ENCODE peak calls at places on chromosomes 3 and 15, in ten cellular contexts. U, M, S, C, P, F, R, J, T and D are unnamed samples.

GRCh38 chr15:68583936-68584703 is 5.3 kb downstream of the CORO2B start:
- DNase-seq in P (no peak), F (no peak), J (no peak), C (no peak), S (no peak), U (no peak), R (no peak), T (no peak), M (no peak), D (no peak)

GRCh38 chr3:42739401-42740158 is 33.5 kb downstream of the CCDC13 start:
- DNase-seq in T (no peak), P (no peak), M (no peak), U (no peak), S (no peak), C (no peak), R (no peak), J (peak; percentile 19), F (no peak), D (no peak)

GRCh38 chr3:11826628-11827265 is 19.9 kb downstream of the TAMM41 start:
- DNase-seq in M (no peak), C (no peak), F (no peak), P (no peak), R (peak; percentile 79), J (no peak), U (no peak), T (no peak), S (peak; percentile 14), D (no peak)

GRCh38 chr3:43997788-43998373 is 243.8 kb upstream of the TOPAZ1 start:
- DNase-seq in F (no peak), T (no peak), P (peak; percentile 52), R (no peak), J (no peak), C (peak; percentile 52), M (peak; percentile 59), U (no peak), S (peak; percentile 22), D (peak; percentile 68)

GRCh38 chr15:63912061-63912615 is 78.4 kb upstream of the HERC1 start:
- DNase-seq in T (no peak), U (no peak), F (no peak), S (no peak), M (no peak), J (no peak), P (no peak), C (no peak), R (no peak), D (no peak)

GRCh38 chr15:41562784-41563198 is 3.8 kb downstream of the TYRO3 start:
- DNase-seq in C (no peak), T (no peak), M (no peak), F (no peak), R (peak; percentile 37), J (no peak), S (no peak), U (peak; percentile 76), P (peak; percentile 48), D (no peak)

GRCh38 chr3:14169871-14170270 is 8.5 kb downstream of the XPC start:
- DNase-seq in M (no peak), F (no peak), C (no peak), R (peak; percentile 18), T (no peak), P (no peak), S (no peak), U (no peak), J (no peak), D (no peak)

GRCh38 chr15:51079226-51079625 is 15.5 kb downstream of the TNFAIP8L3 start:
- DNase-seq in T (no peak), M (no peak), S (no peak), J (no peak), U (no peak), F (no peak), C (peak; percentile 32), P (no peak), R (no peak), D (no peak)

GRCh38 chr15:78955355-78955754 is 10.5 kb upstream of the CTSH start:
- DNase-seq in T (no peak), C (no peak), R (no peak), M (no peak), P (no peak), F (no peak), U (no peak), J (no peak), S (no peak), D (no peak)

GRCh38 chr15:52783929-52784798 is 6.0 kb downstream of the ONECUT1 start:
- DNase-seq in S (peak; percentile 27), U (no peak), P (peak; percentile 90), J (no peak), R (no peak), T (peak; percentile 82), F (peak; percentile 59), M (peak; percentile 87), C (peak; percentile 79), D (peak; percentile 92)

GRCh38 chr15:52785672-52786406 is 4.3 kb downstream of the ONECUT1 start:
- DNase-seq in F (peak; percentile 84), U (no peak), S (no peak), T (no peak), J (no peak), R (no peak), P (peak; percentile 44), M (peak; percentile 41), C (peak; percentile 38), D (peak; percentile 59)

GRCh38 chr15:52786436-52787122 is 3.6 kb downstream of the ONECUT1 start:
- DNase-seq in J (no peak), M (peak; percentile 70), T (no peak), U (no peak), P (peak; percentile 61), C (peak; percentile 48), R (no peak), S (no peak), F (peak; percentile 92), D (peak; percentile 82)

GRCh38 chr15:52783191-52783829 is 6.8 kb downstream of the ONECUT1 start:
- DNase-seq in R (no peak), M (peak; percentile 93), P (peak; percentile 92), F (no peak), J (no peak), T (no peak), S (no peak), U (no peak), C (peak; percentile 91), D (peak; percentile 92)

DNA sequence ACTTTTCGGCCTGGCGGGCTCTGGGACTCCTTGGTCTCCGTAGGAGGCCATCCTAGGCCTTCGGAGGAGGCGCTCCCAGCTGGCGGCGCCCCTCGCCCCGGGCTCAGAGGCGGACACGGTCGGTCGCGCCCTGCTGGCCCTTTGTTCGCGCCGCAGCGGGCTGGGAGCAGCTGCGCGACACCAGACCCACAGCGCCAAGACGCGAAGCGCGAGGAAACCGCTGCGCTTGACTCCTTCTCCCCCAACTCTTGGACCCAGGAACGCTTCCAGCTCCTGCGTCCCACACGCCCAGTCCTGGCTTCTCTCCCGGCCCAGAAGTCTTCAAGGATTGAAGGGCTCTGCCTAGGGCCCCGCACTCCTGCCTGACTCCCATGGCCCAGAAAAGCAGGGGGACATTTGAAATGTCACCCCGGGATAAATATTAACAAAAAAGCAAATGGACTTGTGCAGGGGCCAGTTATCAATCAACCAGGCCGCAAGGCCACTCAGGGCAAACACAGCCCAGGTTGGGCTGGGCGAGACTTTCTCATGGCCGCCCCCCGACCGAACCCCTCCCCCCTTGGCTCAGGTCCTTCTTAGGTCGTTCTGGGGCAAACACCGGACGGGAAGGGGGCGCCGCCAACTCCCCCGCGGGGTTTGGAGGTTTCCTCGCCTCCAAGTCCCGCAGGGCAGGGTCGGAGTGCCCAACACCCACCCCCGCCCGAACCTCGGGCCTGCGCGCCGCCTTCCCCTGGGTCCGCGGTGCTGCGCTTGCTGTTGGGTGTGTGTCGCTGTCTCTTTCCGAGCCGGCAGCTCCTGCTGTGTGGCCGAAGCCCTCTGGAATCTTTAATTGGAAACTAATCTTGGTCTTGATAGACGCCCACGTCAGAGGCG is 5.1 kb downstream of the ONECUT1 start:
- DNase-seq in P (peak; percentile 69), M (peak; percentile 46), U (no peak), J (no peak), T (peak; percentile 94), S (no peak), F (peak; percentile 96), C (peak; percentile 33), R (no peak), D (peak; percentile 73)
- H3K4me3 ChIP-seq in P (peak overlapping the region; percentile 50), M (peak overlapping the region; percentile 59), U (no peak overlapping the region), J (no peak overlapping the region), T (peak overlapping the region; percentile 61), S (no peak overlapping the region), F (peak overlapping the region; percentile 66), C (no peak overlapping the region), R (no peak overlapping the region), D (peak overlapping the region; percentile 25)

DNA sequence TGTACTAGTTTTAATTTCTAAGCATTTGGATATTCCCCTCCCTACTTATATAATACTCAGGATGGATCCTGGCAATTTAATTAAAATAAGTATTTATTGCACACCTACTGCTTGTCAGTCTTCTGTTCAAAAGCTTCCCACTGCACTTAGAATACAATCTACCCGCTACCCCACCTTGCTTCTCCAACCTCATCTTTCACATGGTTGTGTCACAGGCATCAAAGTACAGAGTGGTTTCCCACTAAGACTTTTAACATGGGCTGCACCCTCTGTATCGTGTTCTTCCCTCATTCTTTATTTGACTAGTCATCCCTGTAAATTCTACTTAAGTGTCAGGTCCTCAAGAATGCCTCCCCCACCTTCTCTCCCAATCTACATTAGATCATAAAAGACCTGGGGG is 35.0 kb downstream of the RIOX2 start:
- DNase-seq in T (no peak), J (no peak), S (no peak), U (no peak), P (no peak), F (no peak), M (no peak), R (no peak), C (no peak), D (no peak)
- H3K27me3 ChIP-seq in T (no peaks in the 10 kb centered on the region), J (no peaks in the 10 kb centered on the region), S (no peaks in the 10 kb centered on the region), U (no peaks in the 10 kb centered on the region), P (no peaks in the 10 kb centered on the region), F (no peaks in the 10 kb centered on the region), M (no peaks in the 10 kb centered on the region), R (no peaks in the 10 kb centered on the region), C (no peaks in the 10 kb centered on the region), D (no peaks in the 10 kb centered on the region)

GRCh38 chr3:37853691-37854413 is 7.8 kb upstream of the CTDSPL start:
- DNase-seq in R (no peak), P (no peak), F (peak; percentile 72), J (peak; percentile 62), U (no peak), M (no peak), T (no peak), S (no peak), C (no peak), D (no peak)
- H3K4me3 ChIP-seq in R (no peak overlapping the region), P (no peak overlapping the region), F (no peak overlapping the region), J (no peak overlapping the region), U (no peak overlapping the region), M (no peak overlapping the region), T (no peak overlapping the region), S (no peak overlapping the region), C (no peak overlapping the region), D (no peak overlapping the region)

DNA sequence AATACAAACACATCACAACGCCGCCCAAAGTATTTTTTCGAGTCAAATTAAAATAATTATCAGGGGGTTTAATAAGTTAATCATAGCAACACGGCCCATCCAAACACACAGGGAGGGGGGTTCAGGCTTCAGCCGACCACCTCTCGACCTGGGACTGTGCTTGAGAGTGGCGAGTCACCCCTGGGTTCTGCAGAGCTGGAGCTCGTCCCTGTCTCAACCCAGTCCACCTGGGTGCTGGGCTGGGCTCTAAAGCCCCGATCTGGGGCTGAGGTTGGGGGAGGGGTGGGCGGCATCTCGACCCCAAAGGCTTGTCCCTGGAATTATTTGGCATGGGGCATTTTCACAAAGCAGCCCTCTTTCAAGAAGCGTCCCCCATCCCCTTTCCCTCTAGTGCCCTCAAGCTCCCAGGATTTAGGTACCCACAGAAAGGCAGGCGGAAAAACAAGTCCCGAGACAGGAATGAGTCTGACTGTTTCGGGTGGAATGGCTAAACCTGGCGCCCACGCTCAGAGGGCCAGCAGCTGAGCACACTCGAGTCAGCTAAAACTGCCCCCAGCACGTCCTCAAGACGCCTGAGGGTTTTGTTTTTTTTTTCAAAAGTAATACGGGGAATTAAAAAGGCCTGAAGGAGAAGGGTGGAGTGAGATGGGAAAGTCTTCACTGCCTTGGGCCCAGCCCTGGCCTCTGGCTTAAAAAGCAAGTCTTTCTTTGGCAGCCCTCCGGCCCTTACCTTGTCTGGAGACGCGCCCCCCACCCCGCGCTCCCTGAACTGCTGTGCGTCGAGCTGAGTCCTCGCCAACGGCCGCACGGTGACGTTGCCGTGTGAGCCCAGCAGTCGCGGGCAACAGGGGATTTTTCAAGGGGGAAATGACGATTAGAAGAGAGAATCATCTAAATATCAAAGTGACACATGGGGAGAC is 32.5 kb downstream of the NR2F2 start:
- DNase-seq in R (no peak), C (peak; percentile 73), S (no peak), M (peak; percentile 83), T (no peak), J (no peak), P (peak; percentile 91), F (no peak), U (peak; percentile 30), D (peak; percentile 85)
- H3K27me3 ChIP-seq in R (peaks cover 4% of the 10 kb centered on the region), C (peaks cover 79% of the 10 kb centered on the region), S (peaks cover 50% of the 10 kb centered on the region), M (peaks cover 100% of the 10 kb centered on the region), T (peaks cover 5% of the 10 kb centered on the region), J (peaks cover 74% of the 10 kb centered on the region), P (peaks cover 97% of the 10 kb centered on the region), F (no peaks in the 10 kb centered on the region), U (no peaks in the 10 kb centered on the region), D (peaks cover 100% of the 10 kb centered on the region)